ENCODE peak calls at places on chromosomes 7 and 10, in five cellular contexts. One of them, this sample, is unnamed.

GRCh38 chr7:141571059-141571458 is 19.8 kb downstream of the AGK start:
- DNase-seq in ovary: no peak
- DNase-seq in upper lobe of right lung: no peak
- DNase-seq in stomach: no peak
- DNase-seq in IMR-90: no peak
- DNase-seq in this sample: no peak

GRCh38 chr7:48209004-48209600 is 37.8 kb downstream of the ABCA13 start:
- DNase-seq in IMR-90: no peak
- DNase-seq in upper lobe of right lung: no peak
- DNase-seq in stomach: no peak
- DNase-seq in ovary: no peak
- DNase-seq in this sample: no peak

GRCh38 chr7:88278881-88279280 is 27.8 kb downstream of the STEAP4 start:
- DNase-seq in ovary: no peak
- DNase-seq in stomach: no peak
- DNase-seq in IMR-90: no peak
- DNase-seq in upper lobe of right lung: no peak
- DNase-seq in this sample: no peak

GRCh38 chr7:25583655-25584054 is 355.4 kb upstream of the NPVF start:
- DNase-seq in IMR-90: no peak
- DNase-seq in stomach: no peak
- DNase-seq in ovary: no peak
- DNase-seq in upper lobe of right lung: no peak
- DNase-seq in this sample: no peak

GRCh38 chr7:70134029-70134445 is 535.8 kb downstream of the AUTS2 start:
- DNase-seq in stomach: no peak
- DNase-seq in IMR-90: no peak
- DNase-seq in ovary: no peak
- DNase-seq in upper lobe of right lung: no peak
- DNase-seq in this sample: no peak

GRCh38 chr7:70595741-70596574 is 536.0 kb upstream of the GALNT17 start:
- DNase-seq in upper lobe of right lung: no peak
- DNase-seq in ovary: no peak
- DNase-seq in stomach: peak
- DNase-seq in IMR-90: no peak
- DNase-seq in this sample: no peak

GRCh38 chr7:92421676-92422435 is 25.4 kb upstream of the GATAD1 start:
- DNase-seq in IMR-90: peak
- DNase-seq in stomach: no peak
- DNase-seq in upper lobe of right lung: no peak
- DNase-seq in ovary: peak
- DNase-seq in this sample: no peak

GRCh38 chr10:110852255-110852896 is 19.4 kb upstream of the PDCD4 start:
- DNase-seq in ovary: no peak
- DNase-seq in upper lobe of right lung: no peak
- DNase-seq in IMR-90: peak
- DNase-seq in stomach: peak
- DNase-seq in this sample: no peak

GRCh38 chr10:69780070-69780469 is 21.6 kb upstream of the COL13A1 start:
- DNase-seq in ovary: no peak
- DNase-seq in IMR-90: no peak
- DNase-seq in stomach: no peak
- DNase-seq in upper lobe of right lung: no peak
- DNase-seq in this sample: no peak

GRCh38 chr10:16545126-16545736 is 23.6 kb upstream of the C1QL3 start:
- DNase-seq in IMR-90: peak
- DNase-seq in ovary: no peak
- DNase-seq in upper lobe of right lung: no peak
- DNase-seq in stomach: no peak
- DNase-seq in this sample: no peak

GRCh38 chr7:91280180-91280579 is 15.9 kb downstream of the FZD1 start:
- DNase-seq in IMR-90: peak
- DNase-seq in stomach: no peak
- DNase-seq in ovary: no peak
- DNase-seq in upper lobe of right lung: no peak
- DNase-seq in this sample: no peak

GRCh38 chr7:155470686-155471638 is 13.0 kb downstream of the EN2 start:
- DNase-seq in IMR-90: no peak
- DNase-seq in upper lobe of right lung: no peak
- DNase-seq in stomach: no peak
- DNase-seq in ovary: no peak
- DNase-seq in this sample: no peak

GRCh38 chr10:1148855-1149620 is 92.9 kb downstream of the WDR37 start:
- DNase-seq in IMR-90: no peak
- DNase-seq in upper lobe of right lung: no peak
- DNase-seq in stomach: peak
- DNase-seq in ovary: no peak
- DNase-seq in this sample: no peak

GRCh38 chr7:149720372-149721083 is 52.9 kb downstream of the ZNF467 start:
- DNase-seq in ovary: no peak
- DNase-seq in IMR-90: no peak
- DNase-seq in upper lobe of right lung: peak
- DNase-seq in stomach: peak
- DNase-seq in this sample: peak

GRCh38 chr10:74249865-74250264 is 98.8 kb downstream of the ADK start:
- DNase-seq in upper lobe of right lung: no peak
- DNase-seq in stomach: no peak
- DNase-seq in ovary: no peak
- DNase-seq in IMR-90: peak
- DNase-seq in this sample: no peak

GRCh38 chr7:103632005-103632639 is 186.1 kb upstream of the SLC26A5 start:
- DNase-seq in IMR-90: no peak
- DNase-seq in stomach: no peak
- DNase-seq in ovary: no peak
- DNase-seq in upper lobe of right lung: no peak
- DNase-seq in this sample: no peak

GRCh38 chr7:46072722-46073121 is 151.7 kb upstream of the IGFBP3 start:
- DNase-seq in stomach: no peak
- DNase-seq in ovary: no peak
- DNase-seq in upper lobe of right lung: no peak
- DNase-seq in IMR-90: no peak
- DNase-seq in this sample: no peak

GRCh38 chr10:73589538-73590126 is 1.5 kb downstream of the USP54 start:
- DNase-seq in IMR-90: peak
- DNase-seq in upper lobe of right lung: no peak
- DNase-seq in ovary: no peak
- DNase-seq in stomach: peak
- DNase-seq in this sample: no peak

GRCh38 chr10:34113504-34114225 is 701.4 kb downstream of the PARD3 start:
- DNase-seq in upper lobe of right lung: no peak
- DNase-seq in stomach: no peak
- DNase-seq in ovary: no peak
- DNase-seq in IMR-90: no peak
- DNase-seq in this sample: no peak

GRCh38 chr10:113520606-113521481 is 32.0 kb upstream of the HABP2 start:
- DNase-seq in IMR-90: peak
- DNase-seq in upper lobe of right lung: no peak
- DNase-seq in stomach: peak
- DNase-seq in ovary: peak
- DNase-seq in this sample: no peak

GRCh38 chr7:115603416-115603815 is 427.1 kb downstream of the TFEC start:
- DNase-seq in upper lobe of right lung: no peak
- DNase-seq in ovary: no peak
- DNase-seq in stomach: no peak
- DNase-seq in IMR-90: no peak
- DNase-seq in this sample: no peak

GRCh38 chr7:35436452-35436851 is 182.6 kb upstream of the TBX20 start:
- DNase-seq in ovary: no peak
- DNase-seq in upper lobe of right lung: no peak
- DNase-seq in IMR-90: no peak
- DNase-seq in stomach: no peak
- DNase-seq in this sample: no peak

GRCh38 chr7:95971716-95972115 is 199.4 kb downstream of the DYNC1I1 start:
- DNase-seq in stomach: no peak
- DNase-seq in IMR-90: no peak
- DNase-seq in ovary: no peak
- DNase-seq in upper lobe of right lung: no peak
- DNase-seq in this sample: no peak

GRCh38 chr7:114422478-114423217 is 8.0 kb downstream of the FOXP2 start:
- DNase-seq in ovary: no peak
- DNase-seq in upper lobe of right lung: no peak
- DNase-seq in stomach: no peak
- DNase-seq in IMR-90: no peak
- DNase-seq in this sample: no peak

DNA sequence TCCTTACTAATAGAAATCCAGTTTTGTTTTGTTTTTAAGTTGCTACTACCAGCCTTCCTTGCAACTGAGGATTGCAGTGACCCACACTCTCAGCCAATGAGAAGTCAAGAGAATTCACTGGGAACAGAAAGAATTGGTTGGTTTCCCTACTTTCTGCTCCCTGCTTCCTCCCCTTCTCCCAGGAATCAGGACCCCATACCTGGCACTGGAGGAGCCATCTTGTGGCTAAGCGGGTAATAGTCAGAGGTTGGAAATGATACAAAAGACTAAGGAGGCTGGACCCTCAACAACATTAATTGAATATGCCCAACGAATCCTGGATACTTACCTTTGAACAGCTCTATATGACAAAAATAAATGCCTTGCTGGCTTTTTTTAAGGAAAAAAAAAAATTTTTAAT is 6.3 kb downstream of the TMEM176A start:
- DNase-seq in stomach: no peak
- DNase-seq in ovary: no peak
- DNase-seq in IMR-90: no peak
- DNase-seq in upper lobe of right lung: no peak
- DNase-seq in this sample: no peak
- TF ChIP-seq CTCF in stomach: no peak
- TF ChIP-seq CTCF in ovary: no peak
- TF ChIP-seq CTCF in IMR-90: no peak
- TF ChIP-seq CTCF in upper lobe of right lung: no peak
- TF ChIP-seq CTCF in this sample: no peak

GRCh38 chr7:100210803-100211202 is 8.9 kb upstream of the PVRIG start:
- DNase-seq in stomach: no peak
- DNase-seq in ovary: no peak
- DNase-seq in IMR-90: no peak
- DNase-seq in upper lobe of right lung: no peak
- DNase-seq in this sample: no peak
- H3K27ac ChIP-seq in stomach: no peak
- H3K27ac ChIP-seq in ovary: no peak
- H3K27ac ChIP-seq in IMR-90: no peak
- H3K27ac ChIP-seq in upper lobe of right lung: no peak
- H3K27ac ChIP-seq in this sample: no peak

GRCh38 chr10:21529236-21529910 is 3.9 kb upstream of the SKIDA1 start:
- DNase-seq in stomach: no peak
- DNase-seq in ovary: no peak
- DNase-seq in IMR-90: no peak
- DNase-seq in upper lobe of right lung: no peak
- DNase-seq in this sample: no peak
- H3K4me3 ChIP-seq in stomach: no peak
- H3K4me3 ChIP-seq in ovary: no peak
- H3K4me3 ChIP-seq in IMR-90: no peak
- H3K4me3 ChIP-seq in upper lobe of right lung: no peak
- H3K4me3 ChIP-seq in this sample: no peak

GRCh38 chr10:24721254-24722106 is 2.2 kb downstream of the ARHGAP21 start:
- DNase-seq in upper lobe of right lung: peak
- DNase-seq in IMR-90: peak
- DNase-seq in ovary: no peak
- DNase-seq in stomach: peak
- DNase-seq in this sample: peak

GRCh38 chr10:24722131-24722675 is 1.5 kb downstream of the ARHGAP21 start:
- DNase-seq in IMR-90: peak
- DNase-seq in stomach: no peak
- DNase-seq in ovary: no peak
- DNase-seq in upper lobe of right lung: no peak
- DNase-seq in this sample: no peak

GRCh38 chr10:24723788-24724380 is at the start of gene ARHGAP21:
- DNase-seq in IMR-90: peak
- DNase-seq in ovary: peak
- DNase-seq in upper lobe of right lung: peak
- DNase-seq in stomach: peak
- DNase-seq in this sample: peak

GRCh38 chr10:24723386-24723787 is 300 bp downstream of the ARHGAP21 start:
- DNase-seq in upper lobe of right lung: no peak
- DNase-seq in stomach: peak
- DNase-seq in ovary: peak
- DNase-seq in IMR-90: peak
- DNase-seq in this sample: peak

GRCh38 chr10:24722676-24723385 is 856 bp downstream of the ARHGAP21 start:
- DNase-seq in upper lobe of right lung: peak
- DNase-seq in stomach: peak
- DNase-seq in IMR-90: peak
- DNase-seq in ovary: peak
- DNase-seq in this sample: peak
- TF ChIP-seq CTCF in upper lobe of right lung: no peak
- TF ChIP-seq CTCF in stomach: no peak
- TF ChIP-seq CTCF in IMR-90: no peak
- TF ChIP-seq CTCF in ovary: no peak
- TF ChIP-seq CTCF in this sample: no peak

DNA sequence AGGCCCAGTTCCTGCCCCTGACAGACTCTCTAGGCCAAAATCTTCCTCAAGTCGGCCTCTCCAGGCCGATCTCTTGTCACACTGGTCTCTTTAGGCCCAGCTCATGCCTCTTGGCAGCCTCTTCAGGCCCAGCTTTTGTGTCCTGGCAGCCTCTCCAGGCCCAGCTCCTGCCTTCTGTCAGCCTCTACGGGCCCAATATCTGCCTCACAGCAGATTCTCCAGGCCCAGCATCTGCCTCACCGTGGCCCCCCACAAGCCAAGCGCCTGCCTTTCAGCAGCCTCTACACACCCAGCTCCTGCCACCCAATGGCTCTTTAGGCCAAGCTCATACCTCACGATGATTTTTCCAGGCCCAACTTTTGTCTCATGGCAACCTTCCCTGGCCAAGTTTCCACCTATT is 33.0 kb upstream of the VKORC1L1 start:
- DNase-seq in stomach: no peak
- DNase-seq in IMR-90: no peak
- DNase-seq in ovary: no peak
- DNase-seq in upper lobe of right lung: no peak
- DNase-seq in this sample: no peak
- H3K27ac ChIP-seq in stomach: no peak
- H3K27ac ChIP-seq in IMR-90: no peak
- H3K27ac ChIP-seq in ovary: no peak
- H3K27ac ChIP-seq in upper lobe of right lung: no peak
- H3K27ac ChIP-seq in this sample: no peak

GRCh38 chr7:54773472-54774399 is 14.7 kb upstream of the SEC61G start:
- DNase-seq in ovary: peak
- DNase-seq in IMR-90: peak
- DNase-seq in upper lobe of right lung: peak
- DNase-seq in stomach: peak
- DNase-seq in this sample: no peak
- H3K4me3 ChIP-seq in ovary: peak
- H3K4me3 ChIP-seq in IMR-90: peak
- H3K4me3 ChIP-seq in upper lobe of right lung: peak
- H3K4me3 ChIP-seq in stomach: peak
- H3K4me3 ChIP-seq in this sample: peak

GRCh38 chr10:132452216-132452650 is 55.2 kb downstream of the PWWP2B start:
- DNase-seq in stomach: no peak
- DNase-seq in upper lobe of right lung: no peak
- DNase-seq in IMR-90: no peak
- DNase-seq in ovary: no peak
- DNase-seq in this sample: no peak
- TF ChIP-seq CTCF in stomach: no peak
- TF ChIP-seq CTCF in upper lobe of right lung: peak
- TF ChIP-seq CTCF in IMR-90: peak
- TF ChIP-seq CTCF in ovary: no peak
- TF ChIP-seq CTCF in this sample: no peak

This sample was measured in coronary artery.